ENCODE peak calls at places on chromosomes 3 and 15, in seven cellular contexts. F is upper lobe of right lung, Y is stomach, G is Panc1, N is iPS DF 6.9, M is adrenal gland, X is colonic mucosa. T is an unnamed sample. For H3K36me3, the result is how much of the 10 kb centered on the place peaks cover.

GRCh38 chr3:97940034-97940433 is 32.2 kb downstream of the RIOX2 start:
- DNase-seq in F (no peak), Y (no peak), G (no peak), N (no peak), M (no peak), X (no peak), T (no peak)

GRCh38 chr3:40079203-40079844 is 230.2 kb upstream of the EIF1B start:
- DNase-seq in F (no peak), Y (no peak), G (no peak), N (no peak), M (no peak), X (no peak), T (no peak)

GRCh38 chr15:75367913-75368688 is at the start of gene MAN2C1:
- DNase-seq in F (peak), Y (peak), G (peak), N (peak), M (peak), X (peak), T (peak)

GRCh38 chr3:150372320-150373118 is 35.6 kb upstream of the TSC22D2 start:
- DNase-seq in F (no peak), Y (no peak), G (no peak), N (no peak), M (no peak), X (no peak), T (no peak)

GRCh38 chr3:125498630-125499029 is 21.4 kb downstream of the SNX4 start:
- DNase-seq in F (no peak), Y (no peak), G (no peak), N (no peak), M (no peak), X (no peak), T (no peak)

GRCh38 chr3:64355473-64355872 is 130.2 kb upstream of the PRICKLE2 start:
- DNase-seq in F (no peak), Y (no peak), G (no peak), N (no peak), M (peak), X (no peak), T (peak)

GRCh38 chr15:59997070-59997701 is 6.9 kb upstream of the FOXB1 start:
- DNase-seq in F (no peak), Y (no peak), G (no peak), N (no peak), M (no peak), X (no peak), T (no peak)

GRCh38 chr15:71634820-71635219 is 175.5 kb upstream of the NR2E3 start:
- DNase-seq in F (no peak), Y (no peak), G (no peak), N (no peak), M (no peak), X (no peak), T (peak)

GRCh38 chr3:177345049-177345972 is 148.0 kb upstream of the TBL1XR1 start:
- DNase-seq in F (peak), Y (peak), G (peak), N (no peak), M (peak), X (peak), T (peak)

GRCh38 chr3:119637679-119638525 is 22.5 kb downstream of the POPDC2 start:
- DNase-seq in F (no peak), Y (no peak), G (no peak), N (no peak), M (peak), X (no peak), T (peak)

GRCh38 chr3:197748597-197749314 is 927 bp upstream of the FYTTD1 start:
- DNase-seq in F (no peak), Y (no peak), G (no peak), N (no peak), M (no peak), X (no peak), T (peak)

GRCh38 chr15:33448151-33448550 is 137.4 kb downstream of the RYR3 start:
- DNase-seq in F (no peak), Y (no peak), G (no peak), N (no peak), M (no peak), X (no peak), T (no peak)
- H3K27ac ChIP-seq in F (no peak), Y (no peak), G (no peak), N (no peak), M (no peak), X (no peak), T (no peak)

GRCh38 chr3:100928638-100929428 is 64.4 kb downstream of the ABI3BP start:
- DNase-seq in F (no peak), Y (no peak), G (no peak), N (no peak), M (no peak), X (no peak), T (no peak)
- H3K4me3 ChIP-seq in F (no peak), Y (no peak), G (no peak), N (no peak), M (no peak), X (no peak), T (no peak)

GRCh38 chr3:53263907-53264306 is 8.1 kb upstream of the TKT start:
- DNase-seq in F (no peak), Y (no peak), G (no peak), N (no peak), M (no peak), X (no peak), T (no peak)

GRCh38 chr3:53269888-53270880 is 14.4 kb upstream of the TKT start:
- DNase-seq in F (peak), Y (peak), G (peak), N (peak), M (peak), X (peak), T (peak)

GRCh38 chr3:53273271-53273670 is 17.4 kb upstream of the TKT start:
- DNase-seq in F (peak), Y (no peak), G (no peak), N (no peak), M (no peak), X (no peak), T (no peak)

GRCh38 chr3:53264718-53265117 is 8.9 kb upstream of the TKT start:
- DNase-seq in F (no peak), Y (peak), G (no peak), N (no peak), M (no peak), X (no peak), T (no peak)

DNA sequence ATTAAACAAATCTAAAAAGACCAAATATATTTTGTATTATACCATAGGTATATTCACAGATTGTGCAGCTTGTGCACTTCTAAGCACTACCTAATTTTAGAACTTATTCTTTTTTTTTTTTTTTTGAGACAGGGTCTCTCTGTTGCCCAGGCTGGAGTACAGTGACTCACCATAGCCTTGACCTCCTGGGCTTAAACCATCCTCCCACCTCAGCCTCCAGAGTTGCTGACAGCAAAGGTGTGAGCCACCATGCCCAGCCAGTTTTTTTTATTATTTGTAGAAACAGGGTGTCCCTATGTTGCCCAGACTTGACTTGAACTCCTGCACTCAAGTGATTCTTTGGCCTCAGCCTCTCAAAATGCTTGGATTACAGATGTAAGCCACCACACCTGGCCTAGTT is 11.9 kb upstream of the TKT start:
- DNase-seq in F (no peak), Y (no peak), G (no peak), N (no peak), M (no peak), X (no peak), T (no peak)
- H3K36me3 ChIP-seq in F (under half), Y (under half), G (under half), N (under half), M (under half), X (under half), T (under half)

GRCh38 chr3:12759693-12760565 is 870 bp upstream of the TMEM40 start:
- DNase-seq in F (peak), Y (no peak), G (no peak), N (no peak), M (no peak), X (no peak), T (no peak)
- H3K27ac ChIP-seq in F (no peak), Y (no peak), G (no peak), N (no peak), M (no peak), X (no peak), T (peak)

T was measured in cardiac muscle cell.